ENCODE peak calls at places on chromosomes 6 and 20, in four cellular contexts. H is astrocyte, P is prostate gland, J is AG09319. I is an unnamed sample.

GRCh38 chr6:36576573-36576972 is 17.6 kb upstream of the SRSF3 start:
- DNase-seq in H (no peak), P (no peak), J (no peak), I (no peak)

GRCh38 chr6:33217246-33217645 is 8.9 kb downstream of the RING1 start:
- DNase-seq in H (no peak), P (no peak), J (no peak), I (no peak)

GRCh38 chr6:151757506-151757955 is 50.0 kb upstream of the ESR1 start:
- DNase-seq in H (no peak), P (no peak), J (no peak), I (no peak)

GRCh38 chr20:32761831-32762753 is at the start of gene DNMT3B:
- DNase-seq in H (peak), P (peak), J (no peak), I (no peak)

GRCh38 chr20:44738779-44739477 is 6.7 kb upstream of the KCNK15 start:
- DNase-seq in H (peak), P (peak), J (peak), I (no peak)

GRCh38 chr20:22560817-22561216 is 23.6 kb downstream of the FOXA2 start:
- DNase-seq in H (no peak), P (no peak), J (no peak), I (no peak)

GRCh38 chr6:27630727-27631613 is 158.1 kb upstream of the ZNF184 start:
- DNase-seq in H (peak), P (peak), J (no peak), I (no peak)

GRCh38 chr20:57498425-57499400 is 26.2 kb downstream of the CTCFL start:
- DNase-seq in H (no peak), P (no peak), J (no peak), I (no peak)

GRCh38 chr6:138248878-138249277 is 30.6 kb upstream of the PBOV1 start:
- DNase-seq in H (no peak), P (no peak), J (no peak), I (no peak)

GRCh38 chr20:61056136-61056535 is 195.9 kb upstream of the CDH4 start:
- DNase-seq in H (no peak), P (no peak), J (no peak), I (no peak)

GRCh38 chr20:3924304-3925112 is 35.3 kb downstream of the PANK2 start:
- DNase-seq in H (no peak), P (no peak), J (no peak), I (no peak)

GRCh38 chr6:28105286-28105685 is 19.1 kb upstream of the ZSCAN16 start:
- DNase-seq in H (peak), P (no peak), J (no peak), I (no peak)

GRCh38 chr6:38209291-38209865 is 389.9 kb downstream of the ZFAND3 start:
- DNase-seq in H (peak), P (no peak), J (no peak), I (peak)

GRCh38 chr6:152698692-152699091 is 995 bp downstream of the MYCT1 start:
- DNase-seq in H (no peak), P (no peak), J (no peak), I (no peak)

GRCh38 chr6:135535989-135536414 is 38.5 kb upstream of the AHI1 start:
- DNase-seq in H (peak), P (peak), J (peak), I (peak)

GRCh38 chr6:9316831-9317230 is 881.5 kb upstream of the SLC35B3 start:
- DNase-seq in H (no peak), P (no peak), J (peak), I (no peak)

GRCh38 chr6:125797120-125797933 is 6.6 kb downstream of the NCOA7 start:
- DNase-seq in H (no peak), P (no peak), J (no peak), I (no peak)

DNA sequence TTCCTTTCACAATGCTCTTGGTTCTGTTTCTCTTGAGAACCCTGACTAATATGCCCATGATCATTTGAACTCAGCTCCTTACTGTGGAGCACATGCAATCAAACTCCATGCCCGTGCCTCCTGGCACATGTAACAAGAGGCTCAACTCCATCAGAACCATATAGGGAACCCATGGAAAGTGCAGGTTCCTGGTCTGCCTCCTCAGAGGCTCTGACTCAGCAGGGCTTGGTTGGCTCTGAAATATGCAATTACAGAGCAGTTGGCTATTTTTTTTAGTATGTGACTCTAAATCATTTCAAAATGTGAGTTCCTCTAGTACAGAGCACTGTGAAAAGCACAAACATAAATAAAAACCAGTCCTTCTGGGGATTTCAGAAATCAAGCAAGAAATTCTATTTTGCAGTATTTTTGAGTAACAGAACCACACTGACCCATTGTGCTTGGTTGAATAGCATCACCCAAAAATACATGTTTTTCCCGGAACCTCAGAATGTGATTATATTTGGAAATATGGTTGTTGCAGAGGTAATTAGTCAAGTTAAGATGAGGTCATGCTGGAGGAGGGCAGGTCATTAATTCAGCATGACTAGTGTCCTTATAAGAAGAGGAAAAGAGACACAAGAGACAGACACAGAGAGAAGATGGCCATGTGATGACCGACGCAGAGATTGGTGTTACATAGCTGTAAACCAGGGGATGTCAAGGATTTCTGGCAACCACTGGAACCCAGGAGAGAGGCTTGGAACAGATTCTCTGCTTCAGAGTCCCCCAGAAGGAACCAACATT is 13.2 kb upstream of the MAP3K4 start:
- DNase-seq in H (peak), P (no peak), J (no peak), I (no peak)
- TF ChIP-seq CTCF in H (no peak), P (no peak), J (no peak), I (no peak)

GRCh38 chr6:153963352-153963751 is 75.7 kb upstream of the OPRM1 start:
- DNase-seq in H (no peak), P (no peak), J (no peak), I (no peak)
- TF ChIP-seq CTCF in H (no peak), P (no peak), J (no peak), I (no peak)

DNA sequence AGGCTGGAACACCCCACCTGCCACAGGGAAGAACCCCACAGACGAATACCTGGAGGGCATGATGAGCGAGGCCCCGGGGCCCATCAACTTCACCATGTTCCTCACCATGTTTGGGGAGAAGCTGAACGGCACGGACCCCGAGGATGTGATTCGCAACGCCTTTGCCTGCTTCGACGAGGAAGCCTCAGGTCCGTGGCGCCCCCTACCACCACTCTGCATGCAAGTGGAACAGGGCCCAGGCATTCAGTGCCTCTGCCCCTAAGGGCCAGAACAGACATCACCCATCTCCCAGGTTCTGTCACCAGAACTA is 6.6 kb downstream of the MYL9 start:
- DNase-seq in H (no peak), P (no peak), J (no peak), I (no peak)
- TF ChIP-seq CTCF in H (no peak), P (no peak), J (peak), I (peak)

GRCh38 chr20:39269031-39269461 is 306.9 kb downstream of the DHX35 start:
- DNase-seq in H (no peak), P (peak), J (no peak), I (no peak)

GRCh38 chr20:39266989-39267388 is 304.8 kb downstream of the DHX35 start:
- DNase-seq in H (no peak), P (no peak), J (no peak), I (no peak)

GRCh38 chr20:39268566-39268965 is 306.4 kb downstream of the DHX35 start:
- DNase-seq in H (no peak), P (no peak), J (no peak), I (no peak)

GRCh38 chr20:39263076-39263475 is 300.9 kb downstream of the DHX35 start:
- DNase-seq in H (no peak), P (no peak), J (no peak), I (no peak)

DNA sequence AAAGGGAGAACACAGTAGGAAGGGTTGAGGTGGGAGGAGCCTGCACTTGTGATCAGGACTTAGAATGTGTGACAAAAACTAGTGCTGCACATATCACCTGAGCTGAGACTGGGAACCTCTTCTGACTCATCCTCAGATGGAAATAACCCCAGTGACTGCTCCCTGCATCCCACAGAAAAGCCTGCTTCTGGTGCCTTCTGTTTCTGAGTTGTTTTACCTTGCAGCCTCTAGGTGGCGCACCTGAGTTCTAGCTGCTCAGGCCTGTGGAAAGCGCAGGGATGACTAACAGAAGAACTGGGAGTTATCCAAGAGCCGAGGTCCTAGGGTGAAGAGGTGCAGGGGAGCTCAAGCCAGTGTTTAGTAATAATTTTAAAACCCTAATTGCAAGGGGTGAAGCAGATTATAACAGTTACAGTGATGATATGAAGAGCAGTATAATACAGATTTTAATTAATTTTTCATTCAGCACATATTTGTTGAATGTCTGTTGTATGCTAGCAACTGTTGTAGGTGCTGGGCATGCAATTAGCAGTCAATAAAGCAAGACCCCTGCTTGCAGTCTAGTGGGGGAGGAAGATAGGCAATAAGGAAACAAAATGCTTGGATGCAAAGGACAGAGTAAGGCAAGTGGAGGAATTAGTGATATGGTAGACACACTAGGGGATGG is 302.5 kb downstream of the DHX35 start:
- DNase-seq in H (peak), P (peak), J (peak), I (peak)
- TF ChIP-seq CTCF in H (peak), P (peak), J (peak), I (peak)

GRCh38 chr20:51333971-51334370 is 208.5 kb downstream of the NFATC2 start:
- DNase-seq in H (no peak), P (no peak), J (no peak), I (no peak)

GRCh38 chr20:51333446-51333845 is 209.1 kb downstream of the NFATC2 start:
- DNase-seq in H (no peak), P (no peak), J (no peak), I (no peak)

GRCh38 chr20:51334609-51335008 is 207.9 kb downstream of the NFATC2 start:
- DNase-seq in H (no peak), P (no peak), J (no peak), I (no peak)

GRCh38 chr20:51337126-51337805 is 205.3 kb downstream of the NFATC2 start:
- DNase-seq in H (no peak), P (no peak), J (no peak), I (no peak)

DNA sequence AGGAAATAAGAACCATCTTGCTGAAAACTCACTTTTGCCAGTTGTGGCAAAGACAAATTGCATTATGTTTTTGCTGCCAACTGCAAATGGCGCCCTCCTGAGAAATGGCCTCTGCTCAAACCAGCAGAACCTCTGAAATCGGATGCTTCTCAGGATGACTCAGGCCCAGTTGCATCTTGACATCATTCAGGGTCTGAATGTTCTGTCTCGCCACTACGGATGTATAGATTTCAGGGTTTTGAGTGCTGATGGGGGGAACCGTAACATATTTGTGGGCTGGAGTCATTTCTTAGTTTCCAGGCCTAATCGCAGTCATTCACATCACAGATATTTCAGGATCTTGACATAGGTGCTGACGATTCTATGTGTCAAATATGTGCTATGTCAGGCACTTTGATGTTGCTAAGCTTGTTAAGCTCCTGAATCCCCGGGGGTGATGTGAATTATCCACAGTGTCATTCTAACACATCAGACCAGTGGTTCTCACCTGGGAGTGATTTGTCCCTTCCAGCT is 207.1 kb downstream of the NFATC2 start:
- DNase-seq in H (peak), P (no peak), J (peak), I (peak)
- TF ChIP-seq CTCF in H (peak), P (no peak), J (no peak), I (no peak)

GRCh38 chr20:46559685-46560440 is 9.4 kb upstream of the OCSTAMP start:
- DNase-seq in H (no peak), P (no peak), J (no peak), I (no peak)
- TF ChIP-seq CTCF in H (no peak), P (no peak), J (no peak), I (peak)

I was measured in retinal pigment epithelial cell.